ENCODE peak calls at places on chromosomes 11 and 22, in six cellular contexts. A is HepG2, V is A549, F is GM12878, L is upper lobe of left lung, H is K562. P is an unnamed sample.

GRCh38 chr22:29765905-29766631 is 739 bp downstream of the ZMAT5 start:
- ATAC-seq in A (peak), V (peak), H (peak), F (peak), L (peak), P (no peak)

GRCh38 chr22:19620742-19621371 is 93.4 kb upstream of the SEPTIN5 start:
- ATAC-seq in A (no peak), V (no peak), F (no peak), L (peak), H (no peak), P (peak)

GRCh38 chr11:111788051-111788450 is 21.9 kb upstream of the PPP2R1B start:
- ATAC-seq in L (no peak), H (no peak), F (no peak), A (no peak), V (no peak), P (no peak)

GRCh38 chr22:37126882-37127281 is 17.4 kb upstream of the TMPRSS6 start:
- ATAC-seq in V (peak), L (no peak), H (peak), F (peak), A (peak), P (no peak)

GRCh38 chr11:46729110-46730027 is 10.4 kb downstream of the F2 start:
- ATAC-seq in F (no peak), L (no peak), H (no peak), V (peak), A (peak), P (no peak)

GRCh38 chr22:23826510-23827350 is 12.1 kb downstream of the DERL3 start:
- ATAC-seq in V (no peak), F (no peak), A (peak), L (no peak), H (no peak), P (no peak)

GRCh38 chr11:100827934-100828661 is 141.0 kb downstream of the ARHGAP42 start:
- ATAC-seq in F (peak), A (peak), V (peak), L (no peak), H (peak), P (no peak)

GRCh38 chr11:85590848-85591483 is 36.2 kb downstream of the DLG2 start:
- ATAC-seq in L (no peak), F (peak), A (peak), H (peak), V (peak), P (no peak)

GRCh38 chr11:32899423-32899822 is 6.8 kb downstream of the QSER1 start:
- ATAC-seq in V (no peak), H (no peak), F (peak), A (no peak), L (no peak), P (no peak)

GRCh38 chr11:78812513-78813293 is 238.0 kb upstream of the NARS2 start:
- ATAC-seq in F (peak), V (no peak), A (no peak), L (peak), H (no peak), P (peak)

GRCh38 chr11:17711836-17712235 is 7.5 kb upstream of the MYOD1 start:
- ATAC-seq in H (no peak), V (peak), L (no peak), A (no peak), F (no peak), P (no peak)

GRCh38 chr11:13262096-13262495 is 15.5 kb upstream of the BMAL1 start:
- ATAC-seq in H (no peak), L (peak), F (no peak), A (no peak), V (peak), P (no peak)

GRCh38 chr11:123194308-123195181 is 503 bp downstream of the CLMP start:
- ATAC-seq in H (no peak), V (peak), L (peak), A (peak), F (no peak), P (peak)

GRCh38 chr11:34339149-34340064 is 18.4 kb downstream of the ABTB2 start:
- ATAC-seq in F (peak), A (peak), V (peak), H (no peak), L (peak), P (no peak)

GRCh38 chr11:72897506-72897905 is 83.3 kb downstream of the ATG16L2 start:
- ATAC-seq in A (no peak), V (no peak), L (no peak), F (no peak), H (no peak), P (no peak)

GRCh38 chr22:46150615-46151423 is 493 bp downstream of the PPARA start:
- ATAC-seq in A (peak), H (peak), L (peak), F (peak), V (peak), P (peak)

GRCh38 chr11:111707039-111707690 is 59.0 kb downstream of the PPP2R1B start:
- ATAC-seq in A (no peak), H (no peak), L (peak), F (no peak), V (no peak), P (peak)

DNA sequence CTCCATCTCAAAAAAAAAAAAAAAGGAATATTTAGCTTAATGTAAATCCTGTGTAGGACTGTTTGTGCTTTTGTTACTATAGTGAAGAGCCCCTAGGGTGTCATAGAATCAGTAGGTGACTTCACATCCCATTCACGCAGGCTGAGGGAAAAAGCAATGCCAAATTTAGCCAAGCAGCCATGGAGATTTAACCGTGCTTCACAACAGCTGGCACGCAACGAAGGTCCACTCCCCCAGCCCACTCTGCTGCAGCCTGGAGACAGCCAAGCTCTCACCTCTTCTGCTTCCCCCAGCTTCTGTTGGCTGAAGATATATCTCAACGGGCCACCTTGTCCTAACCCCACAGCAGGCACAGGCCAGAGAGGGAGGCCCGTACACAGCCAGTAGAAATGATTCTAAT is 78.8 kb upstream of the BID start:
- ATAC-seq in A (no peak), F (no peak), H (peak), V (no peak), L (no peak), P (peak)
- TF ChIP-seq EP300 in A (no peak), F (no peak), H (no peak), V (no peak), L (no peak), P (peak)

GRCh38 chr11:125285844-125286243 is 121.3 kb downstream of the PKNOX2 start:
- ATAC-seq in L (no peak), V (no peak), H (no peak), F (no peak), A (no peak), P (no peak)
- TF ChIP-seq EP300 in L (no peak), V (no peak), H (no peak), F (no peak), A (no peak), P (no peak)

GRCh38 chr11:66344550-66345315 is at the start of gene BRMS1:
- ATAC-seq in F (peak), A (peak), V (peak), H (peak), L (peak), P (peak)
- TF ChIP-seq EP300 in F (no peak), A (no peak), V (no peak), H (peak), L (no peak), P (no peak)

GRCh38 chr22:48154943-48155240 is 1392.4 kb downstream of the TBC1D22A start:
- ATAC-seq in F (no peak), L (no peak), V (no peak), H (no peak), A (no peak), P (no peak)
- TF ChIP-seq EP300 in F (no peak), L (no peak), V (no peak), H (no peak), A (no peak), P (no peak)

DNA sequence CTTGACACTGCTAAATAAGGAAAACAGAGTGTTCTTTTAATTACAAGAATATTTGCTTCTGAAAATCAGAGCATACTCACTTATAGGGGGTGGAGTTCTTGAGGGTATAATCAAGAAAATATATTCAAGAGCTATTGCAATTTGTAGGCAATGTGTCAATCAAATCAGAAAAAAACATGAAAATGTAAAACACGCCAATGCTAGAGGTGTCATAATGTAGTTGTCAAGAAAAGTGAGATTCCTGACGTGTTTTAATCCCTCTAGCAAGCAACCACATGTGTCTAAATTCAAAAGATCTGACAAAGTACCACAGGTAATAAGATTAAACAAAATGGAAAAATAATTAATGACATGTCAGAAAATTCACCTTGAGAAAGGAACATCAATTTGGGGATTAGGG is 1440.7 kb upstream of the RAG2 start:
- ATAC-seq in H (no peak), V (no peak), A (no peak), L (no peak), F (no peak), P (no peak)
- TF ChIP-seq EP300 in H (no peak), V (no peak), A (no peak), L (no peak), F (no peak), P (no peak)

GRCh38 chr11:26847459-26847858 is 125.6 kb upstream of the SLC5A12 start:
- ATAC-seq in V (no peak), F (no peak), A (no peak), L (peak), H (no peak), P (peak)
- TF ChIP-seq EP300 in V (no peak), F (no peak), A (no peak), L (no peak), H (no peak), P (no peak)

GRCh38 chr22:28009272-28009827 is 90.3 kb upstream of the PITPNB start:
- ATAC-seq in A (peak), H (peak), L (peak), V (peak), F (peak), P (peak)
- TF ChIP-seq EP300 in A (no peak), H (no peak), L (no peak), V (no peak), F (no peak), P (no peak)

GRCh38 chr11:66011239-66011784 is 496 bp upstream of the CST6 start:
- ATAC-seq in L (peak), V (no peak), A (no peak), H (no peak), F (no peak), P (no peak)
- TF ChIP-seq EP300 in L (no peak), V (no peak), A (no peak), H (no peak), F (no peak), P (no peak)

GRCh38 chr11:60193687-60194433 is 11.0 kb upstream of the MS4A6A start:
- ATAC-seq in L (peak), H (peak), F (peak), V (peak), A (peak), P (no peak)

GRCh38 chr11:60194511-60194910 is 11.6 kb upstream of the MS4A6A start:
- ATAC-seq in H (peak), A (no peak), F (peak), L (no peak), V (no peak), P (no peak)

GRCh38 chr11:60197442-60197841 is 14.6 kb upstream of the MS4A6A start:
- ATAC-seq in A (no peak), V (no peak), F (no peak), H (no peak), L (no peak), P (no peak)

DNA sequence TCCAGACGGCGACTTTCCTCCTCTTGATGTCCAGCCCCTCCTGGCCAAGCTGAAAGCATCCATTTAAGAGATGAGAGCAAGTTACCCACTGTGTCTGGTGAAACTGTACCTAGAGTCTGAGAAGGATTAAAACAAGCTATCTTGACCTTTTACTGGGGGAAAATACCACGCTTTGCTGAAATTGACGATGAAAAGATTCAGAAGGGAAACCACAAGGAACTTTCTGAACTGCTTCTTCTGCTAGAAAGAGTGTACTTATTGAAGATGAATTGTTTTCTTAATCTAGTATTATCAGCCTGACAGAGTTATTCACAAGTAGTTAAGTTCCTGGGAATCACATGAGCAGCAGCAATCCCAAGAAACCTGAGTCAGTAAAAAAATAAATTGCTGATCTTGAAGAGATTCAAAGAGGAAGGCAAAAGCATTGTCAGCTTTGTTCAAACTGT is 13.1 kb upstream of the MS4A6A start:
- ATAC-seq in F (peak), H (peak), A (no peak), L (no peak), V (no peak), P (no peak)
- TF ChIP-seq EP300 in F (peak), H (peak), A (no peak), L (no peak), V (no peak), P (no peak)

GRCh38 chr11:134374891-134375550 is 37.0 kb downstream of the B3GAT1 start:
- ATAC-seq in F (no peak), L (no peak), V (no peak), H (no peak), A (no peak), P (no peak)
- TF ChIP-seq EP300 in F (no peak), L (no peak), V (no peak), H (no peak), A (no peak), P (no peak)